ENCODE peak calls at places on chromosomes 6 and 20, in four cellular contexts. M is brain microvascular endothelial cell, U is fibroblast of lung, S is cardiac muscle cell. X is an unnamed sample.

GRCh38 chr6:36386495-36387439 is 702 bp downstream of the ETV7 start:
- DNase-seq in M (peak; percentile 56), U (peak; percentile 57), S (peak; percentile 75), X (peak; percentile 69)

GRCh38 chr6:55726144-55726543 is 147.2 kb upstream of the HMGCLL1 start:
- DNase-seq in M (no peak), U (no peak), S (no peak), X (no peak)

GRCh38 chr6:9553002-9553401 is 861.9 kb downstream of the TFAP2A start:
- DNase-seq in M (no peak), U (no peak), S (no peak), X (no peak)

GRCh38 chr6:130814506-130814905 is 12.7 kb upstream of the SMLR1 start:
- DNase-seq in M (no peak), U (no peak), S (no peak), X (no peak)

GRCh38 chr6:89346433-89346832 is 6.1 kb downstream of the UBE2J1 start:
- DNase-seq in M (no peak), U (no peak), S (no peak), X (no peak)

GRCh38 chr6:1481326-1481725 is 92.0 kb downstream of the FOXF2 start:
- DNase-seq in M (peak; percentile 58), U (peak; percentile 78), S (peak; percentile 61), X (peak; percentile 71)

GRCh38 chr6:25404094-25404493 is 124.9 kb downstream of the CARMIL1 start:
- DNase-seq in M (no peak), U (no peak), S (no peak), X (no peak)

GRCh38 chr6:39870950-39871349 is 63.3 kb downstream of the MOCS1 start:
- DNase-seq in M (no peak), U (no peak), S (no peak), X (no peak)

GRCh38 chr6:149043476-149044130 is 273.9 kb upstream of the TAB2 start:
- DNase-seq in M (peak; percentile 22), U (no peak), S (no peak), X (no peak)

GRCh38 chr20:13325033-13325432 is 104.0 kb downstream of the ISM1 start:
- DNase-seq in M (peak; percentile 44), U (peak; percentile 27), S (peak; percentile 41), X (peak; percentile 42)

GRCh38 chr6:87198496-87198895 is 43.1 kb downstream of the ZNF292 start:
- DNase-seq in M (no peak), U (peak; percentile 85), S (peak; percentile 46), X (peak; percentile 35)

GRCh38 chr6:43665376-43665775 is 20.5 kb downstream of the RSPH9 start:
- DNase-seq in M (no peak), U (no peak), S (no peak), X (no peak)

GRCh38 chr6:53347250-53347920 is 1.4 kb downstream of the ELOVL5 start:
- DNase-seq in M (peak; percentile 18), U (peak; percentile 44), S (peak; percentile 48), X (peak; percentile 49)

GRCh38 chr6:100382767-100383195 is 81.9 kb downstream of the SIM1 start:
- DNase-seq in M (no peak), U (no peak), S (no peak), X (no peak)

GRCh38 chr6:168177492-168177891 is 98.5 kb upstream of the FRMD1 start:
- DNase-seq in M (no peak), U (no peak), S (no peak), X (no peak)

GRCh38 chr6:52568320-52568719 is 8.5 kb downstream of the TRAM2 start:
- DNase-seq in M (no peak), U (no peak), S (no peak), X (peak; percentile 52)

GRCh38 chr6:28947831-28948270 is 24.1 kb upstream of the TRIM27 start:
- DNase-seq in M (peak; percentile 33), U (no peak), S (no peak), X (peak; percentile 68)

GRCh38 chr6:13447949-13448724 is 39.3 kb downstream of the GFOD1 start:
- DNase-seq in M (no peak), U (no peak), S (peak; percentile 21), X (no peak)

GRCh38 chr6:10740061-10740460 is 7.5 kb upstream of the TMEM14B start:
- DNase-seq in M (no peak), U (no peak), S (no peak), X (no peak)

GRCh38 chr6:18096423-18096822 is 26.1 kb downstream of the NHLRC1 start:
- DNase-seq in M (no peak), U (no peak), S (no peak), X (no peak)

GRCh38 chr6:124026645-124027044 is 223.0 kb downstream of the NKAIN2 start:
- DNase-seq in M (no peak), U (no peak), S (no peak), X (no peak)

GRCh38 chr6:155033021-155033801 is 38.1 kb downstream of the TIAM2 start:
- DNase-seq in M (no peak), U (no peak), S (no peak), X (no peak)

GRCh38 chr20:16434087-16434664 is 139.1 kb downstream of the KIF16B start:
- DNase-seq in M (peak; percentile 46), U (peak; percentile 43), S (peak; percentile 44), X (peak; percentile 48)

GRCh38 chr6:80767808-80768207 is 661.3 kb downstream of the BCKDHB start:
- DNase-seq in M (peak; percentile 88), U (peak; percentile 89), S (peak; percentile 44), X (peak; percentile 88)

GRCh38 chr20:34751453-34751852 is 47.3 kb downstream of the TP53INP2 start:
- DNase-seq in M (no peak), U (no peak), S (no peak), X (no peak)

GRCh38 chr20:8782804-8783203 is 286.1 kb upstream of the PLCB4 start:
- DNase-seq in M (peak; percentile 62), U (peak; percentile 39), S (peak; percentile 78), X (peak; percentile 89)

GRCh38 chr6:73636048-73636447 is 17.7 kb downstream of the SLC17A5 start:
- DNase-seq in M (no peak), U (no peak), S (peak; percentile 38), X (peak; percentile 35)

GRCh38 chr6:92109256-92109655 is 1310.1 kb downstream of the EPHA7 start:
- DNase-seq in M (no peak), U (no peak), S (no peak), X (no peak)

GRCh38 chr6:49550413-49551125 is at the start of gene C6orf141:
- DNase-seq in M (no peak), U (no peak), S (peak; percentile 37), X (no peak)

GRCh38 chr20:50218987-50219435 is 28.4 kb downstream of the CEBPB start:
- DNase-seq in M (no peak), U (no peak), S (peak; percentile 86), X (peak; percentile 69)

GRCh38 chr6:45419574-45420082 is 41.9 kb upstream of the SUPT3H start:
- DNase-seq in M (peak; percentile 24), U (peak; percentile 73), S (peak; percentile 72), X (peak; percentile 63)

GRCh38 chr6:168200571-168201134 is 118.9 kb downstream of the DACT2 start:
- DNase-seq in M (no peak), U (no peak), S (no peak), X (no peak)

DNA sequence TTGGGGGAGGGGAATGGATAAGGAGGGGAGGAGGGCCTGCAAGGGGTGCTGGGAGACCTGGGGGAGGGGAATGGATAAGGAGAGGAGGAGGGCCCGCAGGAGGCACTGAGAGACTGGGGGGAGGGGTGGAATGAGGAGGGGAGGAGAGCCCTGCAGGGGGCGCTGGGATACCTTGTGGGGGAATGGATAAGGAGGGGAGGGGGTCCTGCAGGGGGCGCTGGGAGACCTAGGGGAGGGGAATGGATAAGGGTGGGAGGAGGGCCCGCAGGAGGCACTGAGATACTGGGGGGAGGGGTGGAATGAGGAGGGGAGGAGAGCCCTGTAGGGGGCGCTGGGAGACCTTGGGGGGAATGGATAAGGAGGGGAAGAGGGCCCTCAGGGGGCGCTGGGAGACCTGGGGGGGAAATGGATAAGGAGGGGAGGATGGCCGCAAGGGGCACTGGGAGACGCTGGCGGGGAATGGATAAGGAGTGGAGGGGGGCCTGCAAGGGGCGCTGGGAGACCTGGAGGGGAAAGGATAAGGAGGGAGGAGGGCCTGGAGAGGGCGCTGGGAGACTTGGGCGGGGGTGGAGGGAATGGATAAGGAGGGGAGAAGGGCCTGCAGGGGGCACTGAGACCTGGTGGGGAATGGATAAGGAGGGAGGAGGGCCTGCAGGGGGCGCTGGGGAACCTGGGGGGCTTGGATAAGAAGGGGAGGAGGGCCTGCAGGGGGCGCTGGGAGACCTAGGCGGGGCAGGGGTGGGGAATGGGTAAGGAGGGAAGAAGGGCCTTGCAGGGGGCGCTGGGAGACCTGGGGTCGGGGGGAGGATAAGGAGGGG is 1.3 kb upstream of the CTCFL start:
- DNase-seq in M (no peak), U (no peak), S (no peak), X (no peak)
- TF ChIP-seq CTCF in M (peak; percentile 34), U (no peak), S (no peak), X (no peak)

DNA sequence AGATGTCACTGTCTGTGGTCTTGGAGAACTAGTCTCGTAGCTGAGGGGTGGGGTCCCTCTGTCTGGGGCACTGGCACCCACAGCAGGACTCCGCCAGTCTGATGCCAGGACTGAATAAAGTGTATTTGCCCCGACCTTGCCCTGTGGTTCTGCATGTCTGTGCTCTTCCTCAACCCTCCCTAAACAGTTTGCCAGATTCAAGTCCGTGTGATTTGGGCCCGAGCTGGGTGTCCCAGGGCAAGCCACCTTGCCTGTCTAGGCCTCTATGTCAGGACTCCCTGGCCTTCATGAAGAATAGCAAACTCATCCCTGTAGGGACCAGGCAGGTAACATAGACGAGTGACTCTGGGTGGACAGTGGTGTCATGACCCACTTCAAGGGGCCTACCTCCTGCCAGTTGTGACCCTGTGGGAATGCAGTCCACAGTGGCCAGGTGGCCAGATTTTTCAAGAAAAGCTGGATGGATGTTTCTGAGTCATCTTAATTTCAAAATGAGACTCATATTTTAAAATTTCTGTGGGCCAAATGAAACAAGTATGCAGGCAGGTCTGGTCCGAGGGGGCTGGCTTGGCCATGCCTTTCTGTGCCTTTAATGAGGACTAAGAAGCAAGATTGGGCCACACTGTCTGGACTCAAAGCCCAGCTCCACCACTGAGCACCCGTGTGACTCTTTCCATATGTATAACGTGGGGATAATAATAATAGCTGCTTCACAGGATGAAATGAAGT is 3.4 kb downstream of the SOX12 start:
- DNase-seq in M (no peak), U (no peak), S (no peak), X (no peak)
- H3K4me3 ChIP-seq in M (no peak overlapping the region), U (peak overlapping the region; percentile 86), S (peak overlapping the region; percentile 98), X (no peak overlapping the region)

DNA sequence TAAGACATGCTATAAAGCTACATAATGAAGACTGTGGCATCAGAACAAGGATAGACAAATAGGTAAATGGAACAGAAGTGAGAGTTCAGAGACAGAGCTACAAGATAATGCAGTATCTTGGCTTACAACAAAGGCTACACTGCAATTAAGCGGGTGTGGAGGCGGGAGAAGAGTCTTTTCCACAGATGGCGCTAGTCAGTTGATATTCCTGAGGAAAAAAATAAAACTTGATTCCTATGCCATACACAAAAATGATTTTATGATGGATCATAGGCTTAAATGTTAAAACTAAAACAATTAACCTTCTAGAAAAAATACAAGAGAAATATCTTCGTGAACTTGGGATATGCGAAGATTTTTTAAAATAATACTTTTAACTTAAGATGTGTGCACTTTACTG is 31.0 kb downstream of the RIN2 start:
- DNase-seq in M (no peak), U (no peak), S (no peak), X (no peak)
- TF ChIP-seq CTCF in M (no peak), U (no peak), S (no peak), X (no peak)

GRCh38 chr20:57760698-57761412 is 51.0 kb upstream of the PMEPA1 start:
- DNase-seq in M (no peak), U (no peak), S (no peak), X (no peak)

GRCh38 chr20:57761413-57761734 is 51.6 kb upstream of the PMEPA1 start:
- DNase-seq in M (no peak), U (no peak), S (no peak), X (no peak)

GRCh38 chr20:57762531-57763234 is 52.9 kb upstream of the PMEPA1 start:
- DNase-seq in M (no peak), U (no peak), S (no peak), X (no peak)

GRCh38 chr20:57759724-57760123 is 49.9 kb upstream of the PMEPA1 start:
- DNase-seq in M (no peak), U (no peak), S (no peak), X (no peak)

GRCh38 chr20:57763235-57763595 is 53.4 kb upstream of the PMEPA1 start:
- DNase-seq in M (no peak), U (no peak), S (no peak), X (no peak)
- H3K4me3 ChIP-seq in M (no peak overlapping the region), U (no peak overlapping the region), S (no peak overlapping the region), X (no peak overlapping the region)

X was measured in cardiac fibroblast.